ENCODE peak calls at places on chromosome 9, in six cellular contexts. One of them, this sample, is unnamed.

GRCh38 chr9:37215456-37216229 is 95.3 kb downstream of the ZCCHC7 start:
- DNase-seq in A172: peak
- DNase-seq in sigmoid colon: no peak
- DNase-seq in neural crest cell: no peak
- DNase-seq in GM13977: no peak
- DNase-seq in progenitor cell of endocrine pancreas: no peak
- DNase-seq in this sample: no peak

GRCh38 chr9:129421371-129421770 is 199.5 kb downstream of the C9orf50 start:
- DNase-seq in A172: no peak
- DNase-seq in sigmoid colon: no peak
- DNase-seq in neural crest cell: no peak
- DNase-seq in GM13977: no peak
- DNase-seq in progenitor cell of endocrine pancreas: no peak
- DNase-seq in this sample: no peak

GRCh38 chr9:8856686-8857329 is 1057.2 kb upstream of the DMAC1 start:
- DNase-seq in A172: no peak
- DNase-seq in sigmoid colon: no peak
- DNase-seq in neural crest cell: no peak
- DNase-seq in GM13977: no peak
- DNase-seq in progenitor cell of endocrine pancreas: no peak
- DNase-seq in this sample: no peak

GRCh38 chr9:20373263-20373662 is 249.0 kb downstream of the MLLT3 start:
- DNase-seq in A172: no peak
- DNase-seq in sigmoid colon: no peak
- DNase-seq in neural crest cell: no peak
- DNase-seq in GM13977: no peak
- DNase-seq in progenitor cell of endocrine pancreas: no peak
- DNase-seq in this sample: peak

GRCh38 chr9:70021026-70021571 is 22.5 kb upstream of the MAMDC2 start:
- DNase-seq in A172: peak
- DNase-seq in sigmoid colon: no peak
- DNase-seq in neural crest cell: no peak
- DNase-seq in GM13977: no peak
- DNase-seq in progenitor cell of endocrine pancreas: no peak
- DNase-seq in this sample: no peak

GRCh38 chr9:129550199-129550839 is 70.6 kb downstream of the C9orf50 start:
- DNase-seq in A172: no peak
- DNase-seq in sigmoid colon: peak
- DNase-seq in neural crest cell: peak
- DNase-seq in GM13977: peak
- DNase-seq in progenitor cell of endocrine pancreas: peak
- DNase-seq in this sample: no peak

GRCh38 chr9:34549407-34549732 is 26.6 kb upstream of the ENHO start:
- DNase-seq in A172: no peak
- DNase-seq in sigmoid colon: peak
- DNase-seq in neural crest cell: no peak
- DNase-seq in GM13977: no peak
- DNase-seq in progenitor cell of endocrine pancreas: no peak
- DNase-seq in this sample: no peak

GRCh38 chr9:124654431-124654830 is 116.7 kb downstream of the NR6A1 start:
- DNase-seq in A172: no peak
- DNase-seq in sigmoid colon: no peak
- DNase-seq in neural crest cell: no peak
- DNase-seq in GM13977: no peak
- DNase-seq in progenitor cell of endocrine pancreas: no peak
- DNase-seq in this sample: no peak

GRCh38 chr9:36970007-36970888 is 63.8 kb downstream of the PAX5 start:
- DNase-seq in A172: peak
- DNase-seq in sigmoid colon: no peak
- DNase-seq in neural crest cell: no peak
- DNase-seq in GM13977: no peak
- DNase-seq in progenitor cell of endocrine pancreas: no peak
- DNase-seq in this sample: no peak

GRCh38 chr9:107639426-107639825 is 149.9 kb upstream of the KLF4 start:
- DNase-seq in A172: no peak
- DNase-seq in sigmoid colon: no peak
- DNase-seq in neural crest cell: no peak
- DNase-seq in GM13977: no peak
- DNase-seq in progenitor cell of endocrine pancreas: no peak
- DNase-seq in this sample: no peak

GRCh38 chr9:96071245-96072124 is 196.0 kb downstream of the ERCC6L2 start:
- DNase-seq in A172: peak
- DNase-seq in sigmoid colon: no peak
- DNase-seq in neural crest cell: peak
- DNase-seq in GM13977: peak
- DNase-seq in progenitor cell of endocrine pancreas: no peak
- DNase-seq in this sample: peak

GRCh38 chr9:24245988-24246387 is 299.7 kb downstream of the IZUMO3 start:
- DNase-seq in A172: peak
- DNase-seq in sigmoid colon: no peak
- DNase-seq in neural crest cell: no peak
- DNase-seq in GM13977: no peak
- DNase-seq in progenitor cell of endocrine pancreas: no peak
- DNase-seq in this sample: peak

GRCh38 chr9:128372188-128372641 is 1.0 kb downstream of the URM1 start:
- DNase-seq in A172: peak
- DNase-seq in sigmoid colon: no peak
- DNase-seq in neural crest cell: no peak
- DNase-seq in GM13977: no peak
- DNase-seq in progenitor cell of endocrine pancreas: no peak
- DNase-seq in this sample: no peak

GRCh38 chr9:136944094-136944518 is 432 bp downstream of the FBXW5 start:
- DNase-seq in A172: no peak
- DNase-seq in sigmoid colon: peak
- DNase-seq in neural crest cell: no peak
- DNase-seq in GM13977: peak
- DNase-seq in progenitor cell of endocrine pancreas: peak
- DNase-seq in this sample: peak

GRCh38 chr9:121453232-121453892 is 46.3 kb downstream of the GGTA1 start:
- DNase-seq in A172: no peak
- DNase-seq in sigmoid colon: no peak
- DNase-seq in neural crest cell: no peak
- DNase-seq in GM13977: no peak
- DNase-seq in progenitor cell of endocrine pancreas: no peak
- DNase-seq in this sample: no peak

GRCh38 chr9:133880851-133881634 is 111.1 kb downstream of the VAV2 start:
- DNase-seq in A172: no peak
- DNase-seq in sigmoid colon: no peak
- DNase-seq in neural crest cell: no peak
- DNase-seq in GM13977: no peak
- DNase-seq in progenitor cell of endocrine pancreas: no peak
- DNase-seq in this sample: no peak

GRCh38 chr9:91530829-91531228 is 107.2 kb upstream of the NFIL3 start:
- DNase-seq in A172: no peak
- DNase-seq in sigmoid colon: no peak
- DNase-seq in neural crest cell: no peak
- DNase-seq in GM13977: no peak
- DNase-seq in progenitor cell of endocrine pancreas: no peak
- DNase-seq in this sample: no peak

GRCh38 chr9:106653111-106653697 is 209.8 kb upstream of the ZNF462 start:
- DNase-seq in A172: no peak
- DNase-seq in sigmoid colon: no peak
- DNase-seq in neural crest cell: no peak
- DNase-seq in GM13977: no peak
- DNase-seq in progenitor cell of endocrine pancreas: no peak
- DNase-seq in this sample: no peak

GRCh38 chr9:114117996-114118830 is 19.1 kb upstream of the KIF12 start:
- DNase-seq in A172: no peak
- DNase-seq in sigmoid colon: no peak
- DNase-seq in neural crest cell: no peak
- DNase-seq in GM13977: no peak
- DNase-seq in progenitor cell of endocrine pancreas: peak
- DNase-seq in this sample: no peak

GRCh38 chr9:135151905-135152304 is 64.4 kb downstream of the OLFM1 start:
- DNase-seq in A172: no peak
- DNase-seq in sigmoid colon: no peak
- DNase-seq in neural crest cell: no peak
- DNase-seq in GM13977: no peak
- DNase-seq in progenitor cell of endocrine pancreas: no peak
- DNase-seq in this sample: no peak

GRCh38 chr9:2241875-2242741 is 227.0 kb downstream of the SMARCA2 start:
- DNase-seq in A172: peak
- DNase-seq in sigmoid colon: peak
- DNase-seq in neural crest cell: peak
- DNase-seq in GM13977: peak
- DNase-seq in progenitor cell of endocrine pancreas: peak
- DNase-seq in this sample: peak

GRCh38 chr9:133701981-133702797 is 36.0 kb downstream of the SARDH start:
- DNase-seq in A172: no peak
- DNase-seq in sigmoid colon: peak
- DNase-seq in neural crest cell: no peak
- DNase-seq in GM13977: no peak
- DNase-seq in progenitor cell of endocrine pancreas: no peak
- DNase-seq in this sample: no peak